ENCODE peak calls at places on chromosomes 16 and 17, in six cellular contexts. B is activated T-cell treated with anti-CD3 and anti-CD28 coated beads, Interleukin-2, amount 50 U/mL, for 4 hours; M is dorsolateral prefrontal cortex; G is HTR-8/SVneo; X is Caco-2; V is stimulated activated CD4-positive, alpha-beta T cell treated with anti-CD3 and anti-CD28 coated beads, Interleukin-2, amount 100 ng/mL, for 48 hours. T is an unnamed sample.

GRCh38 chr17:41377546-41377945 is 4.6 kb downstream of the KRT34 start:
- DNase-seq in B (no peak), M (no peak), G (no peak), X (no peak), V (no peak), T (no peak)

GRCh38 chr17:16449121-16449570 is 33.8 kb downstream of the TRPV2 start:
- DNase-seq in B (no peak), M (no peak), G (no peak), X (no peak), V (no peak), T (no peak)

GRCh38 chr17:38464723-38465419 is 36.6 kb downstream of the ARHGAP23 start:
- DNase-seq in B (no peak), M (peak), G (peak), X (no peak), V (no peak), T (no peak)

GRCh38 chr16:1019234-1019933 is 37.8 kb downstream of the SOX8 start:
- DNase-seq in B (no peak), M (peak), G (no peak), X (no peak), V (no peak), T (peak)

GRCh38 chr16:19601083-19601976 is 45.8 kb downstream of the VPS35L start:
- DNase-seq in B (peak), M (no peak), G (peak), X (peak), V (peak), T (peak)

GRCh38 chr16:21673469-21673868 is 9.7 kb downstream of the OTOA start:
- DNase-seq in B (no peak), M (no peak), G (no peak), X (no peak), V (no peak), T (no peak)

GRCh38 chr17:9331512-9332163 is 244.0 kb downstream of the STX8 start:
- DNase-seq in B (no peak), M (no peak), G (no peak), X (no peak), V (no peak), T (no peak)

GRCh38 chr17:75845058-75845711 is 981 bp upstream of the UNC13D start:
- DNase-seq in B (peak), M (peak), G (peak), X (peak), V (peak), T (peak)

GRCh38 chr17:32755045-32755805 is 121.7 kb downstream of the MYO1D start:
- DNase-seq in B (no peak), M (peak), G (peak), X (peak), V (no peak), T (no peak)

GRCh38 chr17:73625975-73626706 is 18.1 kb downstream of the SDK2 start:
- DNase-seq in B (no peak), M (no peak), G (no peak), X (no peak), V (no peak), T (no peak)

GRCh38 chr16:57785385-57785784 is 16.9 kb downstream of the KIFC3 start:
- DNase-seq in B (no peak), M (no peak), G (no peak), X (no peak), V (no peak), T (no peak)

GRCh38 chr17:21194210-21194609 is 19.8 kb downstream of the TMEM11 start:
- DNase-seq in B (no peak), M (no peak), G (no peak), X (no peak), V (no peak), T (no peak)